ENCODE peak calls at places on chromosomes 4 and X, in six cellular contexts. Q is MM.1S; S is CD8-positive, alpha-beta T cell; B is heart right ventricle; Z is body of pancreas; V is GM23338. K is an unnamed sample. For H3K27me3, the result is how much of the 10 kb centered on the place peaks cover.

GRCh38 chr4:52126946-52127345 is 75.8 kb downstream of the SPATA18 start:
- DNase-seq in S (no peak), B (no peak), V (no peak), Q (no peak), Z (no peak), K (no peak)

GRCh38 chr4:24476209-24476781 is 108.1 kb downstream of the DHX15 start:
- DNase-seq in B (no peak), Z (no peak), Q (peak), S (no peak), V (peak), K (no peak)

GRCh38 chrX:102714994-102715393 is 2.7 kb downstream of the GPRASP2 start:
- DNase-seq in Z (no peak), V (peak), B (no peak), Q (no peak), S (no peak), K (no peak)

GRCh38 chr4:2964077-2964471 is 703 bp downstream of the GRK4 start:
- DNase-seq in Q (no peak), V (no peak), S (no peak), B (no peak), Z (no peak), K (no peak)

GRCh38 chr4:55671667-55672066 is 35.6 kb upstream of the NMU start:
- DNase-seq in B (no peak), Q (no peak), S (no peak), V (no peak), Z (no peak), K (no peak)

GRCh38 chr4:23213198-23213597 is 520.5 kb downstream of the GBA3 start:
- DNase-seq in V (no peak), B (no peak), Z (no peak), Q (no peak), S (no peak), K (no peak)

GRCh38 chr4:117385531-117385930 is 300.2 kb upstream of the TRAM1L1 start:
- DNase-seq in S (no peak), B (no peak), Z (no peak), V (no peak), Q (no peak), K (no peak)

GRCh38 chr4:107069049-107069448 is 32.9 kb upstream of the DKK2 start:
- DNase-seq in Z (no peak), V (no peak), S (no peak), B (no peak), Q (no peak), K (no peak)

GRCh38 chr4:126271266-126271665 is 956.5 kb downstream of the FAT4 start:
- DNase-seq in Z (no peak), S (no peak), V (no peak), B (no peak), Q (no peak), K (no peak)

GRCh38 chrX:56728752-56729151 is 291 bp upstream of the NBDY start:
- DNase-seq in Z (peak), V (peak), B (no peak), Q (peak), S (peak), K (no peak)

GRCh38 chrX:48573690-48574269 is 504 bp upstream of the RBM3 start:
- DNase-seq in V (no peak), Q (no peak), S (peak), B (peak), Z (peak), K (peak)

GRCh38 chr4:30952526-30953219 is 232.5 kb downstream of the PCDH7 start:
- DNase-seq in B (no peak), Z (no peak), V (no peak), Q (no peak), S (no peak), K (no peak)

GRCh38 chrX:139811942-139812629 is 104.1 kb upstream of the MCF2 start:
- DNase-seq in B (no peak), Q (no peak), S (no peak), Z (no peak), V (no peak), K (no peak)

GRCh38 chrX:110304371-110304770 is 13.5 kb downstream of the AMMECR1 start:
- DNase-seq in B (no peak), Z (no peak), S (no peak), V (no peak), Q (no peak), K (no peak)

GRCh38 chrX:129593137-129593536 is 53.1 kb downstream of the OCRL start:
- DNase-seq in Q (peak), V (no peak), S (no peak), Z (no peak), B (no peak), K (no peak)

GRCh38 chrX:69066966-69067525 is 98.2 kb downstream of the PJA1 start:
- DNase-seq in Q (no peak), B (no peak), Z (no peak), S (no peak), V (no peak), K (no peak)

GRCh38 chr4:41384992-41385391 is 128.3 kb downstream of the UCHL1 start:
- DNase-seq in S (no peak), Z (peak), B (peak), V (no peak), Q (no peak), K (peak)

GRCh38 chr4:143291334-143291733 is 45.3 kb upstream of the GAB1 start:
- DNase-seq in V (no peak), Q (no peak), Z (no peak), B (no peak), S (no peak), K (no peak)

GRCh38 chr4:6194458-6195195 is 5.7 kb downstream of the JAKMIP1 start:
- DNase-seq in B (no peak), S (no peak), Z (no peak), V (no peak), Q (no peak), K (no peak)

GRCh38 chr4:147118523-147118922 is 172.9 kb upstream of the TTC29 start:
- DNase-seq in B (no peak), V (no peak), S (no peak), Q (no peak), Z (peak), K (no peak)

GRCh38 chrX:108453841-108454240 is 14.2 kb downstream of the COL4A5 start:
- DNase-seq in Z (no peak), V (no peak), S (no peak), Q (no peak), B (no peak), K (no peak)

GRCh38 chr4:141022221-141022760 is 111.0 kb downstream of the RNF150 start:
- DNase-seq in Q (no peak), B (no peak), Z (no peak), V (no peak), S (no peak), K (no peak)

GRCh38 chr4:26732356-26732755 is 128.3 kb upstream of the STIM2 start:
- DNase-seq in Q (no peak), Z (no peak), S (no peak), B (no peak), V (no peak), K (no peak)

GRCh38 chrX:17596051-17596450 is 141.2 kb upstream of the SCML1 start:
- DNase-seq in Q (no peak), V (no peak), Z (no peak), B (no peak), S (no peak), K (no peak)

GRCh38 chr4:48578132-48578964 is 88.3 kb downstream of the ZAR1 start:
- DNase-seq in V (peak), Z (peak), S (peak), B (no peak), Q (peak), K (peak)

GRCh38 chr4:156959298-156959702 is 12.3 kb downstream of the PDGFC start:
- DNase-seq in V (no peak), B (no peak), Q (no peak), S (no peak), Z (no peak), K (no peak)

GRCh38 chr4:156963419-156963818 is 8.2 kb downstream of the PDGFC start:
- DNase-seq in V (no peak), B (no peak), Z (no peak), Q (no peak), S (no peak), K (no peak)

GRCh38 chr4:156962069-156962377 is 9.6 kb downstream of the PDGFC start:
- DNase-seq in Q (no peak), Z (no peak), V (no peak), S (no peak), B (no peak), K (no peak)

GRCh38 chr4:156961241-156962068 is 10.1 kb downstream of the PDGFC start:
- DNase-seq in S (no peak), V (no peak), Q (no peak), Z (no peak), B (no peak), K (no peak)

DNA sequence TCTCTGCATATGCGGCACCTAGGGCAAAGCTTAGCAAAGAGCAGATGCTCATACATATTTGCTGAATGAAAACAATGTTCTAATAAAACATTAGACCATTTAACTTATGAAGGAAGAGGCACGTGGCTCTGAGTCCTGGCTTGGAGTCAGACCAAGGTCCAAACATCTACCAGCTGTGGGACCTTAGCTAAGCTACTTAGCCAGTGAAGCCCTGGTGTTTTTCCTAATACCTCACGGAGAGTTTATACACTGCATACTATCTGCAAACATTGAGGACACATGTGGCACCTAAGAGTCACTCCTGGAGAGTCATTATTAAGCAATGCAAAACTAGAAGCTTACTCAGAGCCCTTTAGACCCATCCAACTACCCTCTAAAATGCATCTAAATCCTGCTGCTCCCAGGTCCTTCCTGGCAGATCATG is 9.0 kb downstream of the PDGFC start:
- DNase-seq in Q (no peak), S (no peak), V (no peak), Z (peak), B (no peak), K (no peak)
- H3K27ac ChIP-seq in Q (no peak), S (no peak), V (no peak), Z (peak), B (no peak), K (no peak)

DNA sequence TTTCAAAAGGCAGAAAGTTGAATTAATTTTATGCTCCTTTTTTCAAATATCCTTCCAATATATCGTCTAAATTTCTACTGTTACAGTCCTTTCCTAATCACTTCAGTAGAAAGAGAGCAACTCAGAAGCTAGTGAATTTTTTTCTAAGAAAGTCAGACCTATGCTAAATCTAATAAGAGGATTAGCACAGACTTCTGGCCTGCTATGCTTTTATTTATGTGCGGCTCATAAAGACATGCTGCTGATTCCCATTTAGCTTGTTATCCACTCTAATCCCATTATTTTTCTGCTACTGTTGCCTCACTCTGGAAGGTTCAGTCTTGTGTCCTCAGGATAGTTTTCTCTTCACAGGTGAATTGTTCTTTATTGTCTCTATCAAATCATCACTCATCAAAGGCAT is 473.5 kb upstream of the FAM241A start:
- DNase-seq in B (no peak), Z (no peak), V (no peak), S (no peak), Q (no peak), K (no peak)
- H3K27me3 ChIP-seq in B (under half), Z (under half), V (under half), S (under half), Q (under half), K (under half)

GRCh38 chr4:113636438-113636818 is 125.1 kb downstream of the CAMK2D start:
- DNase-seq in B (no peak), Z (no peak), S (peak), V (peak), Q (no peak), K (no peak)

GRCh38 chr4:113637823-113638691 is 123.5 kb downstream of the CAMK2D start:
- DNase-seq in V (no peak), Q (no peak), Z (no peak), B (no peak), S (no peak), K (no peak)

GRCh38 chr4:113635739-113636437 is 125.7 kb downstream of the CAMK2D start:
- DNase-seq in V (no peak), Q (no peak), B (no peak), Z (no peak), S (no peak), K (no peak)

GRCh38 chr4:113637363-113637762 is 124.2 kb downstream of the CAMK2D start:
- DNase-seq in Z (no peak), B (no peak), S (no peak), V (no peak), Q (peak), K (no peak)

DNA sequence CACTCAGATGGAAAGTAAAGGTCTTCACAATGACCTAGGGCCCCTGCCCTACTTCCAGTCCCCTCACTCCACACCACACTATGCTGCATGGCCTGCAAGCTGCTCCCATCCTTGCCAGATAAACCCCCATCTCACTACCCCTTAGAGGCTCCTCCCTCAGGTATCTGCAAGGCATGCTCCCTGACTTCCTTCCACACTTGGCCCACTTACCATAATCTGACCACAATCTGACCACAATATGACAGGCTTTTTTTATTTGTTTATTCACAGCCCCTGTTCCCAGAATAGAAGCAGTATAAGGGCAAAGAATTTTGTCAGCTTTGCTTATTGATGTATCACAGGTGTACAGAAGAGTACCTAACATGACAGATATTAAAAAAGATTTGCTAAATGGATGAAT is 124.7 kb downstream of the CAMK2D start:
- DNase-seq in B (no peak), V (no peak), Z (no peak), Q (peak), S (peak), K (no peak)
- H3K27ac ChIP-seq in B (peak), V (no peak), Z (peak), Q (peak), S (peak), K (peak)

GRCh38 chrX:132023117-132023895 is at the start of gene STK26:
- DNase-seq in Q (peak), S (peak), V (peak), B (peak), Z (peak), K (peak)
- H3K27me3 ChIP-seq in Q (under half), S (under half), V (under half), B (under half), Z (under half), K (under half)

DNA sequence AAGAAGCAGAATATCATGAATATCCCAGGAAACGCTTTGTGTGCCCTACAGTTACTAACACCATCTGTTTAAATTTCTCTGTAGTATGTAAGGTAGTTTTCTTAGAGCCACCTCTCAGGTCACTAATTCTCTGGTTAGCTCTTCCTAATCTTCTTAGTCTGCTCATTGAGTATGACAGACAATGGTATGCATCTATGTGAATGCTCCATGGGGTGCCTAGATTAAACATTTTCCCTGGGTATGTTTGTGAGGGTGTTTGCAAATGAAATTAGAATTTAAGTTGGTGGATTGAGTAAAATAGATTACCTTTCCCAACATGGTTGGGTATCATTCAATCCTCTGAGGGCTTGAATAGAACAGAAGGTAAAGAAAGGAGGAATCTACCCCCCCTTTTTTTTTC is 233.0 kb downstream of the PCDH18 start:
- DNase-seq in S (no peak), B (no peak), V (no peak), Q (no peak), Z (no peak), K (no peak)
- H3K27ac ChIP-seq in S (no peak), B (no peak), V (no peak), Q (no peak), Z (no peak), K (no peak)

GRCh38 chr4:8081171-8081570 is 77.4 kb downstream of the ABLIM2 start:
- DNase-seq in Q (no peak), V (no peak), S (no peak), B (no peak), Z (no peak), K (no peak)
- H3K27me3 ChIP-seq in Q (half or more), V (under half), S (under half), B (under half), Z (under half), K (under half)